ENCODE peak calls at places on chromosomes 1 and 21, in four cellular contexts. One of them, this sample, is unnamed.

GRCh38 chr1:41382531-41383090 is 21.4 kb downstream of the FOXO6 start:
- DNase-seq in breast epithelium: no peak
- DNase-seq in WTC11: peak; percentile 42
- DNase-seq in ovary: peak; percentile 83
- DNase-seq in this sample: no peak

GRCh38 chr21:26127918-26128317 is 42.7 kb downstream of the APP start:
- DNase-seq in ovary: no peak
- DNase-seq in breast epithelium: no peak
- DNase-seq in WTC11: no peak
- DNase-seq in this sample: no peak

GRCh38 chr1:41540886-41541591 is 56.6 kb upstream of the EDN2 start:
- DNase-seq in ovary: no peak
- DNase-seq in WTC11: no peak
- DNase-seq in breast epithelium: no peak
- DNase-seq in this sample: no peak

GRCh38 chr21:44779417-44780139 is 22.0 kb downstream of the UBE2G2 start:
- DNase-seq in breast epithelium: no peak
- DNase-seq in WTC11: no peak
- DNase-seq in ovary: no peak
- DNase-seq in this sample: no peak

GRCh38 chr1:211703812-211704566 is 28.6 kb upstream of the NEK2 start:
- DNase-seq in ovary: no peak
- DNase-seq in breast epithelium: no peak
- DNase-seq in WTC11: no peak
- DNase-seq in this sample: no peak

GRCh38 chr1:15107897-15108296 is 45.6 kb upstream of the TMEM51 start:
- DNase-seq in breast epithelium: no peak
- DNase-seq in WTC11: no peak
- DNase-seq in ovary: no peak
- DNase-seq in this sample: no peak

GRCh38 chr1:152924191-152924590 is 15.8 kb downstream of the IVL start:
- DNase-seq in WTC11: no peak
- DNase-seq in breast epithelium: no peak
- DNase-seq in ovary: no peak
- DNase-seq in this sample: no peak

GRCh38 chr1:3736131-3736561 is 16.1 kb upstream of the CCDC27 start:
- DNase-seq in WTC11: no peak
- DNase-seq in breast epithelium: no peak
- DNase-seq in ovary: no peak
- DNase-seq in this sample: no peak

GRCh38 chr1:46613661-46614603 is 2.7 kb downstream of the MOB3C start:
- DNase-seq in breast epithelium: peak; percentile 73
- DNase-seq in WTC11: peak; percentile 79
- DNase-seq in ovary: peak; percentile 91
- DNase-seq in this sample: peak; percentile 85

GRCh38 chr1:147292012-147292411 is 49.5 kb downstream of the CHD1L start:
- DNase-seq in WTC11: no peak
- DNase-seq in breast epithelium: no peak
- DNase-seq in ovary: no peak
- DNase-seq in this sample: no peak

GRCh38 chr1:36705629-36706028 is 222.9 kb upstream of the CSF3R start:
- DNase-seq in WTC11: no peak
- DNase-seq in ovary: no peak
- DNase-seq in breast epithelium: no peak
- DNase-seq in this sample: no peak

GRCh38 chr1:2099871-2100774 is 49.9 kb downstream of the PRKCZ start:
- DNase-seq in WTC11: no peak
- DNase-seq in breast epithelium: no peak
- DNase-seq in ovary: no peak
- DNase-seq in this sample: no peak

GRCh38 chr1:202016022-202016624 is 5.7 kb downstream of the ELF3 start:
- DNase-seq in WTC11: no peak
- DNase-seq in breast epithelium: no peak
- DNase-seq in ovary: no peak
- DNase-seq in this sample: no peak

GRCh38 chr1:241608379-241609033 is 31.7 kb downstream of the CHML start:
- DNase-seq in WTC11: no peak
- DNase-seq in breast epithelium: no peak
- DNase-seq in ovary: no peak
- DNase-seq in this sample: no peak

GRCh38 chr1:4460052-4460451 is 194.4 kb upstream of the AJAP1 start:
- DNase-seq in breast epithelium: no peak
- DNase-seq in WTC11: no peak
- DNase-seq in ovary: no peak
- DNase-seq in this sample: no peak

GRCh38 chr1:226980565-226981385 is 40.7 kb downstream of the COQ8A start:
- DNase-seq in ovary: peak; percentile 27
- DNase-seq in breast epithelium: no peak
- DNase-seq in WTC11: no peak
- DNase-seq in this sample: no peak

GRCh38 chr1:83773059-83773458 is 225.9 kb downstream of the TTLL7 start:
- DNase-seq in breast epithelium: no peak
- DNase-seq in ovary: no peak
- DNase-seq in WTC11: no peak
- DNase-seq in this sample: no peak
- TF ChIP-seq CTCF in breast epithelium: no peak
- TF ChIP-seq CTCF in ovary: no peak
- TF ChIP-seq CTCF in WTC11: no peak
- TF ChIP-seq CTCF in this sample: no peak

GRCh38 chr1:228263636-228264035 is 55.8 kb downstream of the OBSCN start:
- DNase-seq in ovary: no peak
- DNase-seq in breast epithelium: no peak
- DNase-seq in WTC11: no peak
- DNase-seq in this sample: no peak
- TF ChIP-seq CTCF in ovary: no peak
- TF ChIP-seq CTCF in breast epithelium: no peak
- TF ChIP-seq CTCF in WTC11: no peak
- TF ChIP-seq CTCF in this sample: no peak

GRCh38 chr1:53321366-53321765 is 6.5 kb downstream of the LRP8 start:
- DNase-seq in breast epithelium: no peak
- DNase-seq in ovary: no peak
- DNase-seq in WTC11: peak; percentile 74
- DNase-seq in this sample: peak; percentile 69
- TF ChIP-seq CTCF in breast epithelium: no peak
- TF ChIP-seq CTCF in ovary: no peak
- TF ChIP-seq CTCF in WTC11: no peak
- TF ChIP-seq CTCF in this sample: no peak

GRCh38 chr1:155223017-155223416 is 14.5 kb downstream of the MTX1 start:
- DNase-seq in WTC11: no peak
- DNase-seq in ovary: no peak
- DNase-seq in breast epithelium: no peak
- DNase-seq in this sample: no peak

GRCh38 chr1:155226910-155227260 is 18.4 kb downstream of the MTX1 start:
- DNase-seq in breast epithelium: no peak
- DNase-seq in ovary: peak; percentile 54
- DNase-seq in WTC11: peak; percentile 60
- DNase-seq in this sample: peak; percentile 63

GRCh38 chr1:155227261-155228095 is 19.0 kb downstream of the MTX1 start:
- DNase-seq in WTC11: peak; percentile 97
- DNase-seq in breast epithelium: peak; percentile 97
- DNase-seq in ovary: peak; percentile 97
- DNase-seq in this sample: peak; percentile 94

GRCh38 chr1:155228096-155228427 is 19.6 kb downstream of the MTX1 start:
- DNase-seq in ovary: no peak
- DNase-seq in breast epithelium: no peak
- DNase-seq in WTC11: no peak
- DNase-seq in this sample: no peak

GRCh38 chr1:155226188-155226909 is 17.9 kb downstream of the MTX1 start:
- DNase-seq in ovary: peak; percentile 75
- DNase-seq in breast epithelium: no peak
- DNase-seq in WTC11: peak; percentile 82
- DNase-seq in this sample: peak; percentile 71
- TF ChIP-seq CTCF in ovary: peak; percentile 30
- TF ChIP-seq CTCF in breast epithelium: peak; percentile 48
- TF ChIP-seq CTCF in WTC11: peak; percentile 24
- TF ChIP-seq CTCF in this sample: peak; percentile 46

GRCh38 chr1:166902279-166902678 is 26.2 kb upstream of the TADA1 start:
- DNase-seq in WTC11: no peak
- DNase-seq in breast epithelium: no peak
- DNase-seq in ovary: no peak
- DNase-seq in this sample: no peak
- TF ChIP-seq CTCF in WTC11: no peak
- TF ChIP-seq CTCF in breast epithelium: no peak
- TF ChIP-seq CTCF in ovary: no peak
- TF ChIP-seq CTCF in this sample: no peak

DNA sequence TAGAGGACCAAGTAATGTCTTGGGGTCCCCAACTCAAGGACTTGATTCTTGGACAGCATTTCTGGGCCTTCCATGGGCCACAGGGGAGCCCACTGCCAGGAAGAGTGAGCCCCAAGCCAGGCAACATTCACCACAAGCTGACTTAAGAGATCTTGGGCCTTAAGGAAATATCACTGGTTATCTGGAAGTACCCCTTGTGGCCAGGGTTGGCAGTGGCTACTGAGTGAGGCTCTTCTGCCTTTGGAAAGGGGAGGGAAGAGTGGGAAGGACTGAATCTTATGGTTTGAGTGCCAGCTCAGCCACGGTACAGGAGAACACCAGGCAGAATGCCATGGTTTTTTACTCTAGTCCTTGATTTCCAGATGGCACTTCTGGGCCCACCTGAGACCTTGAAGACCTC is 228.9 kb upstream of the RGS18 start:
- DNase-seq in ovary: no peak
- DNase-seq in WTC11: no peak
- DNase-seq in breast epithelium: no peak
- DNase-seq in this sample: no peak
- TF ChIP-seq CTCF in ovary: no peak
- TF ChIP-seq CTCF in WTC11: no peak
- TF ChIP-seq CTCF in breast epithelium: no peak
- TF ChIP-seq CTCF in this sample: no peak